ENCODE peak calls at places on chromosomes 2 and 18, in four cellular contexts. K, X, T and U are unnamed samples. For H3K9me3, the result is how much of the 10 kb centered on the place peaks cover.

GRCh38 chr2:20223345-20224190 is 1.4 kb downstream of the SDC1 start:
- DNase-seq in T (no peak), K (no peak), X (peak), U (peak)

GRCh38 chr2:126793885-126794613 is 104.6 kb upstream of the TEX51 start:
- DNase-seq in K (no peak), T (peak), X (no peak), U (no peak)

GRCh38 chr18:79868811-79869541 is 71.2 kb downstream of the KCNG2 start:
- DNase-seq in T (peak), K (no peak), X (no peak), U (no peak)

GRCh38 chr2:232779465-232779864 is 3.1 kb upstream of the KCNJ13 start:
- DNase-seq in T (no peak), X (no peak), K (no peak), U (no peak)

GRCh38 chr2:232592687-232593407 is 40.6 kb upstream of the EFHD1 start:
- DNase-seq in X (peak), T (peak), K (no peak), U (no peak)

GRCh38 chr2:240277073-240277806 is 136.8 kb upstream of the OTOS start:
- DNase-seq in K (peak), X (peak), T (no peak), U (peak)

GRCh38 chr2:206982360-206982759 is 43.0 kb downstream of the CPO start:
- DNase-seq in X (no peak), T (no peak), K (no peak), U (no peak)

GRCh38 chr2:26008851-26009566 is 24.9 kb upstream of the RAB10 start:
- DNase-seq in T (peak), X (peak), K (peak), U (peak)

GRCh38 chr2:8615252-8616083 is 66.4 kb upstream of the ID2 start:
- DNase-seq in T (no peak), K (no peak), X (no peak), U (no peak)

GRCh38 chr2:231717281-231718180 is 9.2 kb downstream of the PTMA start:
- DNase-seq in K (no peak), T (no peak), X (peak), U (peak)

GRCh38 chr2:120470041-120470716 is 124.2 kb downstream of the INHBB start:
- DNase-seq in K (peak), X (peak), T (peak), U (peak)

GRCh38 chr2:45199973-45200372 is 190.7 kb upstream of the SIX2 start:
- DNase-seq in K (no peak), T (no peak), X (peak), U (no peak)

GRCh38 chr2:239561448-239562001 is 160.7 kb upstream of the HDAC4 start:
- DNase-seq in T (peak), X (no peak), K (no peak), U (peak)

GRCh38 chr2:120964819-120965218 is 229.2 kb downstream of the GLI2 start:
- DNase-seq in T (no peak), X (peak), K (no peak), U (no peak)

GRCh38 chr2:120611016-120611415 is 124.7 kb upstream of the GLI2 start:
- DNase-seq in K (no peak), T (no peak), X (no peak), U (no peak)

GRCh38 chr2:74708296-74708695 is 54.2 kb downstream of the SEMA4F start:
- DNase-seq in X (no peak), K (peak), T (no peak), U (peak)

GRCh38 chr2:100875516-100876230 is 55.7 kb downstream of the NPAS2 start:
- DNase-seq in K (no peak), X (peak), T (no peak), U (no peak)

GRCh38 chr2:127961729-127962128 is 66.1 kb downstream of the SAP130 start:
- DNase-seq in K (no peak), T (no peak), X (no peak), U (no peak)

GRCh38 chr2:203713381-203713780 is 6.9 kb downstream of the CD28 start:
- DNase-seq in K (no peak), X (no peak), T (no peak), U (no peak)

GRCh38 chr2:181985632-181986205 is at the start of gene PPP1R1C:
- DNase-seq in X (no peak), K (no peak), T (no peak), U (no peak)

GRCh38 chr2:160510617-160511016 is 17.0 kb upstream of the RBMS1 start:
- DNase-seq in X (no peak), T (no peak), K (no peak), U (no peak)

GRCh38 chr18:32252461-32252860 is 62.6 kb downstream of the MEP1B start:
- DNase-seq in T (no peak), K (no peak), X (no peak), U (no peak)

GRCh38 chr2:20186078-20186854 is 38.7 kb downstream of the SDC1 start:
- DNase-seq in X (peak), K (peak), T (peak), U (no peak)

GRCh38 chr2:184620367-184620766 is 22.0 kb downstream of the ZNF804A start:
- DNase-seq in X (peak), K (no peak), T (no peak), U (no peak)

GRCh38 chr2:209523041-209523740 is 99.3 kb downstream of the MAP2 start:
- DNase-seq in K (no peak), X (peak), T (no peak), U (no peak)

DNA sequence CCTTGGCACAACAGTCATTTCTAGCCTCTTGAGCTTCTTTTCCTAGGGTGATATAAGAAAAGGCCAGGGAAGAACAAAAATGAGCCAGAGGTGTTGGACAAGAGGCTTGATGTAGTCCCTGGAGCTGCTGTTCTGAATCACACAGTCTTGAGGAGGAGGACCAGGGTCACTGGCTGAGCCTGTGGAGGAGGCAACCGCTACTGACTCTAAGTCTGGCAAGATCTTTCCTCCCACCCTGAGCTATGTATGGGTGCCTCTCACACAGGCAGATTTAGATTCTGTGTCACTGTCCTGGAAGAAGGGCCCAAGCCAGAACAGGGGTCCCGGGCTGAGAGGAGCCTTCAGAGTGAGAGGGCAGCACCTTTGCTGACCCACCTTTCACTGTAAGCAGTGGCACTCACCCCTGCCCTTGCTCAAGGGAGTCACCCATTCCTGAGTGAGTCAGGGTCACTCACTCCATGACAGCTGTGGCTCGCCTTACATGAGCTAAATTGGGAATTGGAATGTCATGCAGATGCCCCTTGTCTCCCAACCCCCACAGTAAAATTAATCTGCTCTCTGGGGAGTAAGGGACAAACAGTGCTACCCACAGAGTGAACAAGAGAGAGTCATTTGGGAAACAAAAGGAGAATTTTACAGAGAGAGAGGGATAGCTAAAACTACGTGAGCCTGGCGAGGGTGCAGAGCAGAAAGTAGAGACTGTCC is at the start of gene TRIM54:
- DNase-seq in T (no peak), K (no peak), X (no peak), U (no peak)
- H3K4me3 ChIP-seq in T (no peak), K (no peak), X (no peak), U (no peak)

DNA sequence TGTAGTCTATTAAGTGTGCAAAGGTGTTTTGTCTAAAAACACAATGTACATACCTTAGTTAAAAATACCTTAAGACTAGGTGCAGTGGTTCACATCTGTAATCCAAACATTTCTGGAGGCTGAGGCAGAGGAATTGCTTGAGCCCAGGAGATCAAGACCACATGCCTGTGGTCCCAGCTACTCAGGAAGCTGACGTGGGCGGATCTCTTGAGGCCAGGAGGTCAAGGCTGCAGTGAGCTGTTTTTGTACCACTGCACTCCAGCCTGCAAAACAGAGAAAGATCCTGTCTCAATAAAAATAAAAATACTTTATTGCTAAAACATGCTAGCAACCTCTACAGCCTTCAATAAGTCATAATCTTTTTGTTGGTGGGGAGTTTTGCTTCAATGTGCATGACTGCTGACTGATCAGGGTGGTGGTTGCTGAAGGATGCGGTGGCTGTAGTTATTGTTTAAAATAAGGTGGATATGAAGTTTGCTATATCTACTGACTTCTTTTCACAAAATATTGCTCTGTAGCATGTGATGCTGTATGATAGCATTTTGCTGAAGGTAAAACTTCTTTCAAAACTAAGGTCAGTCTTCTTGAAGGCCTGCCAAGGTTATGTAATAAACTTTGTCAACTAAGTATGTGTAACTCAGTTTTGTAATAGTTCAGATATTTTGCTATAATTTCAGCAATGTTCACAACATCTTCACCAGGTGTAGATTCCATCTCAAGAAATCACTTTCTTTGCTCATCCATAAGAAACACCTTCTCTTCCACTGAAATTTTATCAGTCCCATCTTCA is 1238.0 kb upstream of the NRXN1 start:
- DNase-seq in K (no peak), X (peak), T (no peak), U (peak)
- H3K9me3 ChIP-seq in K (under half), X (under half), T (under half), U (under half)

GRCh38 chr2:200613692-200614091 is 27.9 kb downstream of the AOX1 start:
- DNase-seq in X (no peak), K (no peak), T (no peak), U (no peak)

GRCh38 chr2:200614249-200614648 is 28.4 kb downstream of the AOX1 start:
- DNase-seq in T (no peak), X (no peak), K (no peak), U (no peak)

GRCh38 chr2:200608341-200609026 is 22.7 kb downstream of the AOX1 start:
- DNase-seq in T (no peak), K (no peak), X (no peak), U (no peak)

GRCh38 chr2:200604571-200605255 is 18.9 kb downstream of the AOX1 start:
- DNase-seq in T (no peak), K (no peak), X (peak), U (no peak)

DNA sequence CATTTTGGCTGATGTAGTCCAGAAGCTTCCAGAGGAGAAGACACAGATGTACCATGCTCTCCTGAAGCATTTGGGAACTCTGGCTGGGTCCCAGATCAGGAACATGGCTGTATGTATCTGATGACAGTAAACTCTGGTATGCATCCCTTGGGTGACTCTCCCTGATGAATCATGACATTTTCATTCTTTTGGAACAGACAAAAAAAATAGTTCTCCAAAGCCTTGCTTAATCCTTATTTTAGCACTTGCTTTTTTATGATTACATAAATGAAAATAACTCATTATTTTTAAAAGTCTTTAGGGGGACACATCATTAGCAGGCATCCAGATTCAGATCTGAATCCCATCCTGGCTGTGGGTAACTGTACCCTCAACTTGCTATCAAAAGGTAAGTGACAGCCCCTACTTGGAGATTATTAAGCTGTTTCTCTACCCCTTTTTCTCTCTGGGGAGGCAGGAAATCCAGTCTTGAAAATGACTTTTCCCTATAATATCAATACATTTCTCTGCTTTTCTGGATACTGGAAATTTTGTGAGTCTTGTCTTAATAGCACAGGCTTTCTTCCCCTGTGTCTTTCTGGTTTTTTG is 23.3 kb downstream of the AOX1 start:
- DNase-seq in K (no peak), T (no peak), X (peak), U (peak)
- H3K4me3 ChIP-seq in K (no peak), T (no peak), X (peak), U (peak)

GRCh38 chr2:177430425-177430824 is 37.9 kb downstream of the AGPS start:
- DNase-seq in X (peak), T (no peak), K (no peak), U (no peak)
- H3K9me3 ChIP-seq in X (under half), T (under half), K (under half), U (under half)